ENCODE peak calls at places on chromosome 4, in four cellular contexts. M, Y, N and P are unnamed samples.

GRCh38 chr4:126405369-126405982 is 1090.7 kb downstream of the FAT4 start:
- DNase-seq in N (no peak), Y (peak), M (peak), P (peak)

GRCh38 chr4:67659065-67659464 is 41.9 kb downstream of the UBA6 start:
- DNase-seq in Y (no peak), M (no peak), N (no peak), P (no peak)

GRCh38 chr4:46975144-46975543 is 18.2 kb downstream of the GABRA4 start:
- DNase-seq in N (no peak), M (no peak), Y (no peak), P (no peak)

GRCh38 chr4:10582059-10582686 is 102.4 kb downstream of the CLNK start:
- DNase-seq in M (peak), Y (peak), N (no peak), P (peak)

GRCh38 chr4:179867300-179867878 is 2375.8 kb upstream of the TENM3 start:
- DNase-seq in Y (peak), N (peak), M (peak), P (peak)

GRCh38 chr4:90498175-90498574 is 371.0 kb downstream of the CCSER1 start:
- DNase-seq in M (no peak), Y (no peak), N (no peak), P (no peak)

GRCh38 chr4:47551682-47552081 is 66.6 kb downstream of the ATP10D start:
- DNase-seq in N (no peak), Y (no peak), M (peak), P (no peak)

GRCh38 chr4:101953949-101954348 is 163.4 kb downstream of the BANK1 start:
- DNase-seq in Y (peak), M (peak), N (peak), P (peak)

GRCh38 chr4:40306203-40306602 is 28.9 kb upstream of the CHRNA9 start:
- DNase-seq in Y (no peak), M (no peak), N (no peak), P (no peak)

GRCh38 chr4:41613362-41613761 is 75.4 kb downstream of the LIMCH1 start:
- DNase-seq in M (no peak), Y (peak), N (no peak), P (peak)

GRCh38 chr4:125382995-125383394 is 68.2 kb downstream of the FAT4 start:
- DNase-seq in N (no peak), M (no peak), Y (no peak), P (no peak)

GRCh38 chr4:37542749-37543148 is 143.4 kb downstream of the RELL1 start:
- DNase-seq in N (no peak), Y (no peak), M (no peak), P (no peak)

GRCh38 chr4:76179398-76180318 is 31.5 kb upstream of the NUP54 start:
- DNase-seq in N (peak), Y (peak), M (peak), P (peak)

GRCh38 chr4:5206391-5206790 is 155.1 kb downstream of the STK32B start:
- DNase-seq in N (no peak), Y (no peak), M (peak), P (no peak)

GRCh38 chr4:114649908-114650307 is 51.3 kb downstream of the UGT8 start:
- DNase-seq in Y (peak), N (no peak), M (no peak), P (no peak)

GRCh38 chr4:1474126-1475090 is 68.2 kb upstream of the NKX1-1 start:
- DNase-seq in Y (no peak), N (no peak), M (no peak), P (no peak)

GRCh38 chr4:110787781-110788180 is 164.9 kb upstream of the PITX2 start:
- DNase-seq in M (peak), N (no peak), Y (no peak), P (no peak)

GRCh38 chr4:137129471-137130244 is 402.6 kb downstream of the PCDH18 start:
- DNase-seq in N (no peak), Y (no peak), M (peak), P (no peak)

GRCh38 chr4:105184316-105184988 is 37.8 kb downstream of the TET2 start:
- DNase-seq in N (no peak), Y (no peak), M (peak), P (no peak)

DNA sequence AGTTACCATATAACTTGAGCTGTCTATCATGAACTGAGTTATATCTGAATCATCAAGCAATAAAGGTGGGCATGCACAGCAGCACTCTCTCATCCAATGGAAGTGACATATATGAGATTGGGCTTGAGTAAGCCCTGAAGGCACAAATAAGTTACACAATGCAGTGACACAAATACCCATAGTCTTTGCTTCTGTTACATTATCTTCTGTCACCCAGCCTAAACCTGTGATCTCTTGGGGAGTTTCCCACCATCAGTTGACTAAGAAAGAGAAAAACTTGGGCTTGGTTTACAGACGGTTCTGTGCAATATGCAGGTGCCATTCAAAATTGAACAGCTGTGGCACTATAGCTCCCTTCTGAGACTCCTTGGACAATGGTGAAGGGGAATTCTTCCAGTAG is 138.8 kb upstream of the IL15 start:
- DNase-seq in Y (no peak), N (no peak), M (no peak), P (no peak)
- H3K56ac ChIP-seq in Y (no peak), N (no peak), M (no peak), P (no peak)

GRCh38 chr4:135185256-135185655 is 983.7 kb upstream of the PABPC4L start:
- DNase-seq in Y (peak), M (no peak), N (peak), P (peak)

GRCh38 chr4:135184715-135185114 is 983.1 kb upstream of the PABPC4L start:
- DNase-seq in Y (peak), M (no peak), N (no peak), P (peak)

GRCh38 chr4:135186002-135186401 is 984.4 kb upstream of the PABPC4L start:
- DNase-seq in Y (peak), M (no peak), N (peak), P (peak)
- H3K56ac ChIP-seq in Y (no peak), M (no peak), N (no peak), P (no peak)

DNA sequence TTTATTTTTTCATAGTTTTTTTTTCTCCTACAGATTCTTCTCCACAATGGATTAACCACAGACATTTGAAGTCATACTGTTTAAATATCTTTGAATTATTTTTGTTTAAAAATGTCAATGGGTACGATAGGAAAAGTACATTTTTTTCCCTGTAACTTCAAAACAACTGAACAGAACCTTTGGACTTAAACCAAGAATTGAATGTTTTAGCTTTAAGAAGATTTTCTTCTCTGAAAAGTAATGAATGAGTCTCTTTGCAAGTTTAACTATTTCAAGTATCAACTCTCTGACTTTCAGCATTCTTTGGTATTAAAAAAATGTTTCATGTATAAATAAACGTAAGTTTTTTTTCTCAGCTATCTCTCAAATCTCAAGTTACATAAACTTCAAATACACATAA is 364.3 kb downstream of the FBXO8 start:
- DNase-seq in N (no peak), M (peak), Y (no peak), P (no peak)
- H3K56ac ChIP-seq in N (no peak), M (no peak), Y (no peak), P (no peak)

GRCh38 chr4:169228076-169228475 is 42.7 kb downstream of the SH3RF1 start:
- DNase-seq in N (no peak), M (no peak), Y (no peak), P (no peak)
- H3K56ac ChIP-seq in N (no peak), M (no peak), Y (no peak), P (no peak)

GRCh38 chr4:25532579-25532978 is 123.1 kb upstream of the SLC34A2 start:
- DNase-seq in Y (no peak), M (no peak), N (no peak), P (no peak)

GRCh38 chr4:25535701-25536473 is 119.8 kb upstream of the SLC34A2 start:
- DNase-seq in Y (no peak), N (no peak), M (no peak), P (no peak)

GRCh38 chr4:25536577-25537325 is 118.9 kb upstream of the SLC34A2 start:
- DNase-seq in Y (no peak), M (no peak), N (no peak), P (no peak)

GRCh38 chr4:25533237-25533636 is 122.4 kb upstream of the SLC34A2 start:
- DNase-seq in Y (no peak), M (no peak), N (no peak), P (no peak)

DNA sequence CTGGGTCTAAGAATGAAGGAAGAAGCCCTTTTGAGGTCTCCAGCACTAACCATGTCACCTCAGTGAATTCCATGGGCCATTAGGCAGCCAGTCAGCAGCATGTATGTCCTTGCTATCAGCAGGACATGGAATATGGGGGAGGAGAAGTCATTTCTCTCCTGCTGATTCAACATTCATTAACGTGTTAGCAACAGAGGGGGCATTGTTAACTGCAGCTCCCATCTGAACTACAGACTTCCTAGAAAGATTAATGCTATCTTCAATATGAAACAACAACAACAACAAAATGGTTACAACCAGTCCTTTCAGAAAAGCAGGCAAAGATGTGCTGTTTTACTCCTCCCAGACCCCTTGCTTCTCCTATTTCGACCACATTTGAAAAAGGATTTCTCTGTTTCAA is 120.4 kb upstream of the SLC34A2 start:
- DNase-seq in M (no peak), N (no peak), Y (peak), P (no peak)
- H3K56ac ChIP-seq in M (no peak), N (no peak), Y (no peak), P (no peak)

GRCh38 chr4:54723220-54723619 is 65.5 kb downstream of the KIT start:
- DNase-seq in N (no peak), Y (no peak), M (no peak), P (no peak)
- H3K56ac ChIP-seq in N (no peak), Y (no peak), M (no peak), P (no peak)

GRCh38 chr4:153008578-153009199 is 72.6 kb downstream of the FHDC1 start:
- DNase-seq in M (no peak), N (no peak), Y (no peak), P (no peak)

GRCh38 chr4:153010137-153010536 is 74.0 kb downstream of the FHDC1 start:
- DNase-seq in N (no peak), Y (no peak), M (no peak), P (no peak)

GRCh38 chr4:153004106-153004881 is 68.2 kb downstream of the FHDC1 start:
- DNase-seq in N (no peak), M (no peak), Y (no peak), P (no peak)

GRCh38 chr4:153002110-153002509 is 66.0 kb downstream of the FHDC1 start:
- DNase-seq in N (no peak), Y (no peak), M (no peak), P (no peak)

GRCh38 chr4:153005914-153006381 is 69.8 kb downstream of the FHDC1 start:
- DNase-seq in N (no peak), Y (no peak), M (no peak), P (no peak)
- H3K56ac ChIP-seq in N (no peak), Y (no peak), M (no peak), P (no peak)

GRCh38 chr4:132651193-132651592 is 497.9 kb upstream of the PCDH10 start:
- DNase-seq in M (no peak), N (no peak), Y (no peak), P (no peak)

GRCh38 chr4:132642196-132642817 is 506.8 kb upstream of the PCDH10 start:
- DNase-seq in Y (peak), M (peak), N (peak), P (peak)

DNA sequence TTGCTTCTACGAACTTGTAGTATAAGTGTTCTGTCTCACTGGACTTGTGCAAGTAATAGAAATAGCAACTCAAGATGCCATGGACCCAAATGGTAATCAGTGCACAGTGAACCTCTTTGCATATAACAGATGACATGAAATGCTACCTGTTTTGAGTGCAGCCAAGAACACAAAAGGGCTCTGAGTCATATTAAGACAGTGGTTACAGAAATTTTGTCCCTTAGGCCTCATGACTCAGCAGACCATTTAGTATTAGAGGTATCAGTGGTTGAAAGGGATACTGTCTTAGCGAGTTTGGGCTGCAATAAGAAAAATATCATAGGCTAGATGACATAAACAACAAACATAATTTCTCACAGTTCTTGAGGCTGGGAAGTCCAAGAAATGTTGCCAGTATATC is 502.9 kb upstream of the PCDH10 start:
- DNase-seq in Y (no peak), M (no peak), N (no peak), P (no peak)
- H3K56ac ChIP-seq in Y (no peak), M (no peak), N (no peak), P (no peak)

GRCh38 chr4:78749972-78750727 is 26.0 kb upstream of the BMP2K start:
- DNase-seq in Y (no peak), M (no peak), N (no peak), P (no peak)
- H3K56ac ChIP-seq in Y (no peak), M (no peak), N (no peak), P (no peak)

GRCh38 chr4:139858436-139859225 is 193.0 kb downstream of the MGST2 start:
- DNase-seq in N (no peak), M (no peak), Y (no peak), P (no peak)
- H3K56ac ChIP-seq in N (no peak), M (no peak), Y (no peak), P (no peak)